ENCODE peak calls at places on chromosomes 3 and 15, in four cellular contexts. I is tibial artery; M is cardiac muscle cell; A is CD8-positive, alpha-beta T cell. T is an unnamed sample.

GRCh38 chr3:69649713-69650419 is 89.4 kb upstream of the MITF start:
- DNase-seq in A (no peak), I (no peak), M (no peak), T (no peak)

GRCh38 chr3:112519424-112520001 is 20.2 kb upstream of the BTLA start:
- DNase-seq in A (no peak), I (no peak), M (peak), T (no peak)

GRCh38 chr3:148992027-148992634 is 791 bp downstream of the GYG1 start:
- DNase-seq in A (peak), M (peak), I (peak), T (no peak)

GRCh38 chr3:180280601-180281000 is 243.9 kb upstream of the PEX5L start:
- DNase-seq in A (no peak), M (no peak), I (no peak), T (no peak)

GRCh38 chr15:81050259-81050658 is 49.5 kb downstream of the TLNRD1 start:
- DNase-seq in I (no peak), M (no peak), A (no peak), T (no peak)

GRCh38 chr15:89087066-89087829 is 1.0 kb upstream of the ABHD2 start:
- DNase-seq in I (no peak), A (no peak), M (peak), T (no peak)

GRCh38 chr15:57382222-57382621 is 5.9 kb downstream of the CGNL1 start:
- DNase-seq in I (no peak), A (no peak), M (no peak), T (no peak)

GRCh38 chr15:79310985-79311900 is at the start of gene TMED3:
- DNase-seq in M (peak), I (peak), A (peak), T (no peak)

DNA sequence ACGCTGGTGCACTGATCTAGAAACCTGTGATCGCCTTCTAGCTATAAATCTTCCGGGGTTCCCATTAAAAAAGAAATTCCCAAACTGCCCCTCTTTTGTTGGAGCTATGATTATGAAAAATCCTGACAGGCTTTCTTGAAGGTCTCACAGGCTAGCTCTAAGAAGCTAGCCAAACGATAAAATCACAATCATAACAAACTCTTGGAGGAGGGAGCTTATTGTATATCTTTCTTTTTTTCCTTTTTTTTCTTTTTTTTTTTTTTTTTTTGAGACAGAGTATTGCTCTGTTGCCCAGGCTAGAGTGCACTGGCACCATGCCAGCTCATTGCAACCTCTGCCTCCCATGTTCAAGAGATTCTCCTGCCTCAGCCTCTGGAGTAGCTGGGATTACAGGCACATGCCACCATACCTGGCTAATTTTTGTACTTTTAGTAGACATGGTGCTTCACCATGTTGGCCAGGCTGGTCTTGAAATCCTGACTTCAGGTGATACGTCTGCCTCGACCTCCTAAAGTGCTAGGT is 72.0 kb downstream of the MYO1E start:
- DNase-seq in M (no peak), A (no peak), I (peak), T (no peak)
- H3K27ac ChIP-seq in M (no peak), A (no peak), I (peak), T (peak)

GRCh38 chr3:10835406-10835805 is 19.4 kb downstream of the SLC6A11 start:
- DNase-seq in I (no peak), A (no peak), M (no peak), T (peak)
- TF ChIP-seq CTCF in I (no peak), A (no peak), M (no peak), T (no peak)

GRCh38 chr15:74616020-74616939 is 644 bp downstream of the CLK3 start:
- DNase-seq in I (peak), A (peak), M (peak), T (peak)

GRCh38 chr15:74618841-74619596 is 3.4 kb downstream of the CLK3 start:
- DNase-seq in A (no peak), M (no peak), I (no peak), T (no peak)

GRCh38 chr15:74614744-74615312 is 808 bp upstream of the CLK3 start:
- DNase-seq in M (peak), I (peak), A (peak), T (peak)

GRCh38 chr15:74615313-74616019 is at the start of gene CLK3:
- DNase-seq in M (peak), A (peak), I (peak), T (peak)

DNA sequence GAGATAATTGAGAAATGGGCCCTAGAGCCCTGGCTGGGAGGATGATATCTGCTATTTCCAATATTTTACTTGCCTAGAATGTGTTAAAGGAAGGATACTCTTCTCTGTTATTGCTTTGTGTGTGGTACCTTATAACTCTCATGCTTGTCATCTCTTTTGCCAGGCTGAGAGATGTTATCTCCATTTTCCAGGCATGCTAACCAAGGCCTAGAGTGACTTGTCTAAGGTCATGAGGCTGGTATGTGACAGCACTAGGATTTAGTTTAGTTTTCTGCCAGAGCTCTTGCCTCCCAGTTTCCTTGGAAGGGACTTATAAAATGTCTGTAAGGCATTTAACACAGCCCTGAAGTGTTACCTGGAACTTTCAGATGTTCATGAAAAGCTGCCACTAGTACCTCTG is 1.4 kb downstream of the CLK3 start:
- DNase-seq in M (no peak), A (no peak), I (no peak), T (no peak)
- H3K27ac ChIP-seq in M (peak), A (peak), I (peak), T (peak)

GRCh38 chr3:8052599-8053185 is 448.9 kb upstream of the LMCD1 start:
- DNase-seq in M (no peak), A (no peak), I (no peak), T (no peak)
- TF ChIP-seq CTCF in M (no peak), A (no peak), I (no peak), T (no peak)

GRCh38 chr15:23039917-23040281 is 530 bp upstream of the TUBGCP5 start:
- DNase-seq in M (no peak), A (no peak), I (no peak), T (peak)
- H3K27ac ChIP-seq in M (peak), A (peak), I (peak), T (peak)